ENCODE peak calls at places on chromosomes 6 and 20, in seven cellular contexts. L is activated T-cell treated with anti-CD3 and anti-CD28 coated beads for 4 hours; B is AG09319; Z is kidney tubule cell; S is ureter; C is glutamatergic neuron; I is activated effector memory CD4-positive, alpha-beta T cell treated with anti-CD3 and anti-CD28 coated beads, Interleukin-2, amount 50 U/mL, for 16 hours. X is an unnamed sample.

GRCh38 chr6:32932132-32932868 is 8.5 kb downstream of the HLA-DMB start:
- DNase-seq in L (no peak), B (no peak), Z (no peak), S (no peak), C (no peak), I (no peak), X (no peak)

GRCh38 chr6:111157412-111157811 is 70.1 kb downstream of the SLC16A10 start:
- DNase-seq in L (no peak), B (no peak), Z (no peak), S (no peak), C (no peak), I (no peak), X (no peak)

GRCh38 chr20:61799928-61800327 is 265.8 kb downstream of the TAF4 start:
- DNase-seq in L (no peak), B (no peak), Z (no peak), S (no peak), C (peak; percentile 28), I (no peak), X (no peak)

GRCh38 chr6:99178168-99178567 is 171.3 kb downstream of the FAXC start:
- DNase-seq in L (no peak), B (no peak), Z (peak; percentile 52), S (peak; percentile 44), C (no peak), I (no peak), X (no peak)

GRCh38 chr20:52937701-52938100 is 34.5 kb upstream of the TSHZ2 start:
- DNase-seq in L (no peak), B (no peak), Z (peak; percentile 88), S (no peak), C (no peak), I (no peak), X (no peak)

GRCh38 chr6:12415980-12416598 is 125.9 kb downstream of the EDN1 start:
- DNase-seq in L (no peak), B (no peak), Z (no peak), S (no peak), C (no peak), I (no peak), X (no peak)

GRCh38 chr6:30781697-30782424 is 37.5 kb upstream of the IER3 start:
- DNase-seq in L (no peak), B (peak; percentile 98), Z (peak; percentile 99), S (peak; percentile 98), C (peak; percentile 19), I (peak; percentile 65), X (peak; percentile 97)

GRCh38 chr20:10898555-10898954 is 224.8 kb upstream of the JAG1 start:
- DNase-seq in L (no peak), B (no peak), Z (no peak), S (no peak), C (no peak), I (no peak), X (no peak)

GRCh38 chr6:10800810-10801209 is 37.5 kb downstream of the MAK start:
- DNase-seq in L (no peak), B (peak; percentile 2), Z (peak; percentile 33), S (no peak), C (no peak), I (no peak), X (no peak)

GRCh38 chr6:81636930-81637568 is 115.4 kb downstream of the TENT5A start:
- DNase-seq in L (no peak), B (no peak), Z (no peak), S (no peak), C (no peak), I (no peak), X (no peak)

GRCh38 chr20:41081276-41081814 is 52.7 kb downstream of the TOP1 start:
- DNase-seq in L (no peak), B (no peak), Z (no peak), S (no peak), C (no peak), I (no peak), X (no peak)

GRCh38 chr6:39114395-39114706 is 635 bp downstream of the SAYSD1 start:
- DNase-seq in L (no peak), B (no peak), Z (no peak), S (no peak), C (no peak), I (no peak), X (no peak)

GRCh38 chr6:26122402-26122792 is 35.2 kb downstream of the HFE start:
- DNase-seq in L (no peak), B (no peak), Z (peak; percentile 61), S (no peak), C (no peak), I (no peak), X (no peak)

GRCh38 chr20:53194891-53195290 is 222.7 kb downstream of the TSHZ2 start:
- DNase-seq in L (no peak), B (no peak), Z (no peak), S (no peak), C (no peak), I (no peak), X (peak; percentile 34)

GRCh38 chr6:111576302-111576701 is 29.4 kb downstream of the TRAF3IP2 start:
- DNase-seq in L (no peak), B (no peak), Z (no peak), S (no peak), C (no peak), I (no peak), X (no peak)

GRCh38 chr6:103167345-103167744 is 1692.4 kb downstream of the HACE1 start:
- DNase-seq in L (no peak), B (no peak), Z (no peak), S (no peak), C (no peak), I (no peak), X (no peak)

GRCh38 chr20:36541227-36542018 is at the start of gene MYL9:
- DNase-seq in L (no peak), B (peak; percentile 63), Z (peak; percentile 48), S (peak; percentile 95), C (peak; percentile 43), I (no peak), X (peak; percentile 99)

GRCh38 chr20:53679597-53680309 is 86.1 kb upstream of the ZNF217 start:
- DNase-seq in L (no peak), B (no peak), Z (no peak), S (no peak), C (no peak), I (no peak), X (no peak)

GRCh38 chr6:79798841-79799240 is 148.5 kb downstream of the ELOVL4 start:
- DNase-seq in L (no peak), B (no peak), Z (no peak), S (no peak), C (no peak), I (no peak), X (no peak)

GRCh38 chr6:1871936-1872335 is 262.2 kb downstream of the FOXC1 start:
- DNase-seq in L (no peak), B (no peak), Z (no peak), S (no peak), C (no peak), I (no peak), X (no peak)

GRCh38 chr6:88276331-88276730 is 110.2 kb upstream of the CNR1 start:
- DNase-seq in L (no peak), B (no peak), Z (no peak), S (no peak), C (no peak), I (no peak), X (no peak)

GRCh38 chr20:37882961-37883712 is 19.8 kb upstream of the VSTM2L start:
- DNase-seq in L (no peak), B (no peak), Z (no peak), S (no peak), C (no peak), I (no peak), X (no peak)

GRCh38 chr6:116695398-116695797 is 14.4 kb downstream of the KPNA5 start:
- DNase-seq in L (no peak), B (no peak), Z (no peak), S (no peak), C (no peak), I (no peak), X (no peak)

GRCh38 chr6:12058164-12058926 is 46.2 kb downstream of the HIVEP1 start:
- DNase-seq in L (no peak), B (no peak), Z (no peak), S (no peak), C (no peak), I (no peak), X (no peak)

GRCh38 chr6:39870950-39871349 is 63.3 kb downstream of the MOCS1 start:
- DNase-seq in L (no peak), B (no peak), Z (no peak), S (no peak), C (no peak), I (no peak), X (no peak)

GRCh38 chr6:13375360-13375878 is 47.1 kb upstream of the TBC1D7 start:
- DNase-seq in L (no peak), B (no peak), Z (no peak), S (no peak), C (no peak), I (peak; percentile 72), X (no peak)

GRCh38 chr20:63003546-63003945 is 3.2 kb downstream of the BHLHE23 start:
- DNase-seq in L (no peak), B (no peak), Z (no peak), S (no peak), C (no peak), I (no peak), X (no peak)

GRCh38 chr20:9996944-9997343 is 37.8 kb upstream of the ANKEF1 start:
- DNase-seq in L (no peak), B (no peak), Z (no peak), S (no peak), C (no peak), I (no peak), X (no peak)

GRCh38 chr6:126657556-126658129 is 317.7 kb downstream of the CENPW start:
- DNase-seq in L (no peak), B (no peak), Z (peak; percentile 31), S (no peak), C (no peak), I (no peak), X (no peak)

GRCh38 chr6:44386929-44387345 is 569 bp upstream of the CDC5L start:
- DNase-seq in L (no peak), B (no peak), Z (peak; percentile 4), S (no peak), C (no peak), I (no peak), X (no peak)

GRCh38 chr6:117232191-117232590 is 33.2 kb upstream of the VGLL2 start:
- DNase-seq in L (no peak), B (no peak), Z (peak; percentile 12), S (no peak), C (no peak), I (no peak), X (no peak)

GRCh38 chr6:116159782-116160524 is 34.0 kb upstream of the COL10A1 start:
- DNase-seq in L (no peak), B (no peak), Z (no peak), S (no peak), C (no peak), I (no peak), X (no peak)

GRCh38 chr6:70537266-70537665 is 29.5 kb upstream of the SDHAF4 start:
- DNase-seq in L (no peak), B (no peak), Z (no peak), S (no peak), C (no peak), I (no peak), X (no peak)

GRCh38 chr20:61589055-61589385 is 337.0 kb downstream of the CDH4 start:
- DNase-seq in L (no peak), B (peak; percentile 30), Z (peak; percentile 75), S (no peak), C (no peak), I (no peak), X (no peak)

GRCh38 chr6:89339565-89339964 is 13.0 kb downstream of the UBE2J1 start:
- DNase-seq in L (no peak), B (no peak), Z (no peak), S (no peak), C (no peak), I (no peak), X (no peak)